ENCODE peak calls at places on chromosomes 2 and 18, in seven cellular contexts. R, C, F, Q, V, I and O are unnamed samples.
A peak's percentile ranks its signal among the peaks of the same experiment; 100 is the strongest.

GRCh38 chr2:16613475-16613874 is 52.2 kb downstream of the CYRIA start:
- DNase-seq in R (no peak), C (no peak), F (no peak), Q (no peak), V (no peak), I (peak; percentile 18), O (no peak)

GRCh38 chr2:391658-392170 is 103.8 kb upstream of the ALKAL2 start:
- DNase-seq in R (no peak), C (no peak), F (no peak), Q (no peak), V (no peak), I (no peak), O (no peak)

GRCh38 chr18:73879771-73880170 is 267.9 kb downstream of the FBXO15 start:
- DNase-seq in R (no peak), C (no peak), F (no peak), Q (no peak), V (no peak), I (peak; percentile 54), O (no peak)

GRCh38 chr18:22172594-22173049 is 3.2 kb downstream of the GATA6 start:
- DNase-seq in R (no peak), C (no peak), F (no peak), Q (no peak), V (no peak), I (no peak), O (peak; percentile 47)

GRCh38 chr2:147182260-147182659 is 662.6 kb upstream of the ACVR2A start:
- DNase-seq in R (no peak), C (peak; percentile 35), F (peak; percentile 4), Q (no peak), V (no peak), I (no peak), O (no peak)

GRCh38 chr18:76490701-76491171 is 4.3 kb downstream of the ZNF516 start:
- DNase-seq in R (peak; percentile 87), C (peak; percentile 64), F (peak; percentile 28), Q (no peak), V (peak; percentile 63), I (no peak), O (peak; percentile 67)

GRCh38 chr2:147469471-147469870 is 375.4 kb upstream of the ACVR2A start:
- DNase-seq in R (no peak), C (no peak), F (no peak), Q (no peak), V (no peak), I (no peak), O (no peak)

GRCh38 chr2:49186050-49186648 is 31.8 kb upstream of the FSHR start:
- DNase-seq in R (no peak), C (no peak), F (no peak), Q (no peak), V (no peak), I (no peak), O (no peak)

GRCh38 chr18:29181151-29181901 is 1004.4 kb upstream of the CDH2 start:
- DNase-seq in R (no peak), C (no peak), F (no peak), Q (no peak), V (peak; percentile 26), I (peak; percentile 89), O (no peak)

GRCh38 chr2:198441876-198442275 is 637.5 kb downstream of the PLCL1 start:
- DNase-seq in R (no peak), C (no peak), F (no peak), Q (no peak), V (no peak), I (no peak), O (no peak)

GRCh38 chr2:98452396-98453027 is 7.9 kb downstream of the INPP4A start:
- DNase-seq in R (no peak), C (no peak), F (no peak), Q (no peak), V (no peak), I (no peak), O (no peak)

GRCh38 chr2:19673213-19673791 is 228.5 kb downstream of the TTC32 start:
- DNase-seq in R (no peak), C (no peak), F (no peak), Q (peak; percentile 10), V (no peak), I (peak; percentile 29), O (no peak)

GRCh38 chr2:216691210-216691741 is 4.1 kb downstream of the IGFBP5 start:
- DNase-seq in R (peak; percentile 75), C (no peak), F (no peak), Q (peak; percentile 93), V (peak; percentile 75), I (peak; percentile 78), O (peak; percentile 86)

GRCh38 chr2:70556608-70557007 is 3.0 kb upstream of the TGFA start:
- DNase-seq in R (no peak), C (no peak), F (no peak), Q (no peak), V (no peak), I (no peak), O (no peak)

DNA sequence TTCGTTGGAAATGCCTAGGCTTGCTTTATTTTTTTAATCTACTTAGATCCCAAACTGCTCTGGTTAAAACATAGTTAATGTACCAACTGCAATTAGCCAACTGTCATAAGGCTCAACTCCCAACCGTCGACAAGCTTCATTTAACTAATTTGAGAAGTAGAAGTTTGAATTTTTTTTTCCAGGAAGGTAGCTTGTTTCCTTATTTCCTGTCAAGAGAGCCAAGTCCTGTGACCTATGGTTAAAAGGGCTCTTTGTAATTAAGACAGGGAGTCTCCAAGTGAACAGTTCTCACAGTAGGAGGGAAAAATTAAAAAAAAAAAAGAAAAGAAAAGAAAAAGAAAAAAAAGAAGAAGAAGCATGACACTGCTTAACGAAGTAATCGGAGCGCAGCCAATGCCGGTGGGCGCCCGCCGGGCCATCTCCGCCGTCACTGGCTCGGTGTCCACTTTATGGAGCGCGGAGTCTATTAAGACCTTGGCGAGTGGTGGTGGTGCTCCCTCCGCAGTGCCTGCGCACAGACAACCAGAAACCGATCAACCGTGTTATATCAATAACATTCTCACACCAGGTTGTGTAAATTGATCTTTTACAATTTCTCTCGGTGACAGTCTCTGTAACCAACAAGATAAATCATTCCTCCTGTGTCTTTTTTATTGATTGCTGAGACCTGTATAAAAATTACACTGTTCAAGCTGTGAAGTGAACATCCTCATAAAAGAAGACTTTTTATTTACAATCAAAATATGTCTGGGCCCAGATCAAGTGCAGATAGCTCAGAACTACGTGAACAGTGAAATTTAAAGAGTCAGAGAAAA is 197.2 kb upstream of the POU3F3 start:
- DNase-seq in R (no peak), C (no peak), F (no peak), Q (peak; percentile 3), V (no peak), I (no peak), O (no peak)
- H3K4me3 ChIP-seq in R (no peak overlapping the region), C (no peak overlapping the region), F (no peak overlapping the region), Q (no peak overlapping the region), V (no peak overlapping the region), I (no peak overlapping the region), O (no peak overlapping the region)

GRCh38 chr2:55277310-55277709 is 8.3 kb upstream of the MTIF2 start:
- DNase-seq in R (no peak), C (no peak), F (no peak), Q (no peak), V (no peak), I (no peak), O (no peak)
- H3K4me3 ChIP-seq in R (no peak overlapping the region), C (no peak overlapping the region), F (no peak overlapping the region), Q (no peak overlapping the region), V (no peak overlapping the region), I (no peak overlapping the region), O (no peak overlapping the region)

DNA sequence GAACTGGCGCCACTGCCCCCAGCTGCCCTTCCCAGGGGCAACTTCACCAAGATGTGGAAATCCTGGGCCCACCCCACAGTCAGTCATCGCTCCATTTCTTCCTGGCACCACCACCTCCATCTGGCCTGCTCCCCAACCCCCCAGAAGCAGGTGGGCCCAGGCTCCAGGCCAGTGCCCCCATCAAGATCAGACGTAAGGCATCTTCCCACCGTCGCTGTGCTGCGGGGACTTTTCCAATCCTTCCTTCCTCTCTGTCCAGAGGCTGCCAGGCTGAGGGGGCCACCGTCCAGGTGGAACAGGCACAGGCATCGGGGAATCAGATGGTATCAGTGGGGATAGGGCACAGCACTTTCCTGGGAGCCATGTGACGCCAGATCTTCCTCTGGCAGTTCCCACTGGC is 8.1 kb downstream of the PRLH start:
- DNase-seq in R (no peak), C (no peak), F (no peak), Q (no peak), V (no peak), I (no peak), O (no peak)
- H3K4me3 ChIP-seq in R (no peak overlapping the region), C (no peak overlapping the region), F (no peak overlapping the region), Q (no peak overlapping the region), V (no peak overlapping the region), I (no peak overlapping the region), O (no peak overlapping the region)

DNA sequence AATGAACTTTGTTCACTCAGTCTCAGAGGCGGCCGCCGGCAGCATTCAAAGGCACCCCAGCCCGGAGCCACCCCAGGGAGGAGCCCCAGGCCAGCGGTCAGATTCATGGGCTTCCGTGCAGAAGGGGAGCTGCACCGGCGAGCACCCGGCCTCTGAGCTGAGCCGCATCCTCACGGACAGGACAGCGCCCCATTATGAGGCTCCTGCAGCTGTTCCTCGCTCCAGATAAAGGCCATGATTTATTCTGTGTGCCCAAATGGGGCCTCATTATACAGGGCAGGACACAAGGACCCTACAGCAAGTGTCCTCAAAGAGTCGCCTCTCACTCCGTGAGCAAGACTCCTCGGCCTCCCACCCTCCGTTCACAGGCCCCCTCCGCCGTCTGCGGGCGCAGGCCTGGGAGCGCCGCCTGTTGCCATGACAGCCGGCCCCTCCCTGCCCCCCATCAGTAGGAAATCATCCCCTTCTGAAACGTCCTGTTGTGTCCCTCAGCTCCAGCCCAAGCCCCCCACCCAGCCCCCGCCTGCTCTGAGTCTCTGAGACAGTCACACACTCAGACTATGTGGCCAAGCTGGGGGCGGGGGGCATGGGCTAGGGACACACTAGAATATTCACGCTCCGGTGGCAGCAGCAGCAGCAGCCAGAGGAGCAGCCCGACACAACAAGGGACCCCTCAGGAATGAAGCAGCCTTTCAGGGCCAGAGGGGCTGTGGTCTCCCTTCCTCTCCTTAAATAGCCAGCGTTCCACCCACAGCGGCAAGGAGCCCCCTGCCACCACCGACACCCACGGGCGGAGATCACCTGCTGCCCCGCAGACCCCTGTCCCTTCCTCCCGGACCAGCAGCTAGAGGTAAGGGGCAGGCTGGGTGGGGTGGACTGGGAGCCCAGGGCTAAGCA is at the start of gene GPR17:
- DNase-seq in R (no peak), C (no peak), F (no peak), Q (no peak), V (no peak), I (no peak), O (peak; percentile 73)
- H3K4me3 ChIP-seq in R (no peak within 1 kb of the TSS), C (no peak within 1 kb of the TSS), F (no peak within 1 kb of the TSS), Q (no peak within 1 kb of the TSS), V (no peak within 1 kb of the TSS), I (no peak within 1 kb of the TSS), O (no peak within 1 kb of the TSS)

GRCh38 chr2:190158798-190159434 is 96.4 kb upstream of the MSTN start:
- DNase-seq in R (no peak), C (no peak), F (no peak), Q (no peak), V (no peak), I (no peak), O (no peak)
- H3K4me3 ChIP-seq in R (no peak overlapping the region), C (no peak overlapping the region), F (no peak overlapping the region), Q (no peak overlapping the region), V (no peak overlapping the region), I (no peak overlapping the region), O (no peak overlapping the region)